ENCODE peak calls at places on chromosomes 11 and 22, in four cellular contexts. One of them, this sample, is unnamed.

GRCh38 chr22:29044657-29045176 is 16.9 kb downstream of the C22orf31 start:
- DNase-seq in nucleus accumbens: no peak
- DNase-seq in GM23248: peak
- DNase-seq in COR-L47: no peak
- DNase-seq in this sample: no peak

GRCh38 chr11:69055598-69056516 is 7.1 kb downstream of the TPCN2 start:
- DNase-seq in nucleus accumbens: no peak
- DNase-seq in GM23248: no peak
- DNase-seq in COR-L47: no peak
- DNase-seq in this sample: peak

GRCh38 chr22:46057762-46058420 is 80.9 kb upstream of the WNT7B start:
- DNase-seq in nucleus accumbens: no peak
- DNase-seq in GM23248: peak
- DNase-seq in COR-L47: no peak
- DNase-seq in this sample: no peak

GRCh38 chr11:35040221-35040942 is 98.6 kb upstream of the CD44 start:
- DNase-seq in nucleus accumbens: no peak
- DNase-seq in GM23248: peak
- DNase-seq in COR-L47: no peak
- DNase-seq in this sample: no peak

GRCh38 chr11:71246559-71246958 is 5.8 kb downstream of the SHANK2 start:
- DNase-seq in nucleus accumbens: no peak
- DNase-seq in COR-L47: peak
- DNase-seq in GM23248: no peak
- DNase-seq in this sample: no peak

GRCh38 chr11:100684101-100685065 is 2.7 kb upstream of the ARHGAP42 start:
- DNase-seq in COR-L47: no peak
- DNase-seq in GM23248: peak
- DNase-seq in nucleus accumbens: no peak
- DNase-seq in this sample: no peak

GRCh38 chr22:44683237-44683636 is 18.8 kb upstream of the PRR5 start:
- DNase-seq in GM23248: no peak
- DNase-seq in nucleus accumbens: no peak
- DNase-seq in COR-L47: no peak
- DNase-seq in this sample: no peak

GRCh38 chr11:19080579-19080993 is 20.1 kb upstream of the MRGPRX2 start:
- DNase-seq in nucleus accumbens: no peak
- DNase-seq in GM23248: peak
- DNase-seq in COR-L47: no peak
- DNase-seq in this sample: peak

GRCh38 chr11:32893947-32894827 is 1.6 kb downstream of the QSER1 start:
- DNase-seq in COR-L47: peak
- DNase-seq in nucleus accumbens: no peak
- DNase-seq in GM23248: peak
- DNase-seq in this sample: peak

GRCh38 chr22:35837328-35837727 is 119.7 kb downstream of the APOL5 start:
- DNase-seq in COR-L47: no peak
- DNase-seq in nucleus accumbens: no peak
- DNase-seq in GM23248: no peak
- DNase-seq in this sample: no peak

GRCh38 chr11:76557466-76557865 is 112.6 kb downstream of the EMSY start:
- DNase-seq in GM23248: no peak
- DNase-seq in nucleus accumbens: no peak
- DNase-seq in COR-L47: no peak
- DNase-seq in this sample: no peak

GRCh38 chr11:58216476-58216875 is 4.0 kb downstream of the OR1S1 start:
- DNase-seq in nucleus accumbens: no peak
- DNase-seq in GM23248: no peak
- DNase-seq in COR-L47: no peak
- DNase-seq in this sample: no peak

GRCh38 chr11:20362481-20362880 is 1.0 kb upstream of the HTATIP2 start:
- DNase-seq in COR-L47: no peak
- DNase-seq in nucleus accumbens: no peak
- DNase-seq in GM23248: no peak
- DNase-seq in this sample: no peak

GRCh38 chr22:32804036-32804435 is 2.5 kb downstream of the TIMP3 start:
- DNase-seq in nucleus accumbens: no peak
- DNase-seq in COR-L47: no peak
- DNase-seq in GM23248: peak
- DNase-seq in this sample: no peak

GRCh38 chr11:16098827-16099226 is 257.5 kb downstream of the SOX6 start:
- DNase-seq in nucleus accumbens: no peak
- DNase-seq in GM23248: no peak
- DNase-seq in COR-L47: no peak
- DNase-seq in this sample: no peak

GRCh38 chr11:123653405-123653996 is 923 bp downstream of the SCN3B start:
- DNase-seq in nucleus accumbens: no peak
- DNase-seq in GM23248: no peak
- DNase-seq in COR-L47: no peak
- DNase-seq in this sample: no peak

GRCh38 chr22:42646569-42647525 is 2.3 kb downstream of the CYB5R3 start:
- DNase-seq in nucleus accumbens: no peak
- DNase-seq in GM23248: peak
- DNase-seq in COR-L47: no peak
- DNase-seq in this sample: no peak

GRCh38 chr22:30968015-30968923 is at the start of gene MORC2:
- DNase-seq in GM23248: no peak
- DNase-seq in COR-L47: peak
- DNase-seq in nucleus accumbens: no peak
- DNase-seq in this sample: no peak

GRCh38 chr11:119934267-119934666 is 203.6 kb downstream of the TRIM29 start:
- DNase-seq in COR-L47: no peak
- DNase-seq in nucleus accumbens: no peak
- DNase-seq in GM23248: no peak
- DNase-seq in this sample: no peak

GRCh38 chr11:2387266-2387982 is 10.3 kb downstream of the CD81 start:
- DNase-seq in nucleus accumbens: no peak
- DNase-seq in COR-L47: peak
- DNase-seq in GM23248: peak
- DNase-seq in this sample: peak

GRCh38 chr11:20193307-20193706 is 33.0 kb upstream of the DBX1 start:
- DNase-seq in GM23248: no peak
- DNase-seq in COR-L47: no peak
- DNase-seq in nucleus accumbens: no peak
- DNase-seq in this sample: no peak

GRCh38 chr11:108593214-108593909 is at the start of gene EXPH5:
- DNase-seq in COR-L47: peak
- DNase-seq in GM23248: peak
- DNase-seq in nucleus accumbens: peak
- DNase-seq in this sample: peak

GRCh38 chr22:48574776-48575566 is 1252.7 kb downstream of the BRD1 start:
- DNase-seq in nucleus accumbens: no peak
- DNase-seq in COR-L47: peak
- DNase-seq in GM23248: peak
- DNase-seq in this sample: peak

GRCh38 chr11:14300661-14301304 is 58.2 kb downstream of the RRAS2 start:
- DNase-seq in nucleus accumbens: peak
- DNase-seq in COR-L47: peak
- DNase-seq in GM23248: peak
- DNase-seq in this sample: peak

GRCh38 chr11:73184953-73185671 is 33.0 kb upstream of the P2RY2 start:
- DNase-seq in nucleus accumbens: peak
- DNase-seq in GM23248: peak
- DNase-seq in COR-L47: peak
- DNase-seq in this sample: no peak

GRCh38 chr11:86579406-86579731 is 93.0 kb downstream of the ME3 start:
- DNase-seq in nucleus accumbens: no peak
- DNase-seq in COR-L47: no peak
- DNase-seq in GM23248: no peak
- DNase-seq in this sample: no peak

GRCh38 chr11:134443246-134443645 is 31.2 kb upstream of the B3GAT1 start:
- DNase-seq in nucleus accumbens: no peak
- DNase-seq in GM23248: no peak
- DNase-seq in COR-L47: no peak
- DNase-seq in this sample: no peak

GRCh38 chr11:17774232-17775034 is 39.9 kb downstream of the KCNC1 start:
- DNase-seq in GM23248: no peak
- DNase-seq in COR-L47: no peak
- DNase-seq in nucleus accumbens: no peak
- DNase-seq in this sample: no peak

GRCh38 chr22:27212617-27213177 is 555.3 kb downstream of the MIAT start:
- DNase-seq in GM23248: peak
- DNase-seq in nucleus accumbens: no peak
- DNase-seq in COR-L47: no peak
- DNase-seq in this sample: no peak

GRCh38 chr11:45105233-45105992 is 41.0 kb upstream of the PRDM11 start:
- DNase-seq in nucleus accumbens: peak
- DNase-seq in COR-L47: peak
- DNase-seq in GM23248: peak
- DNase-seq in this sample: peak

GRCh38 chr11:46260161-46260560 is 17.3 kb upstream of the CREB3L1 start:
- DNase-seq in nucleus accumbens: no peak
- DNase-seq in COR-L47: no peak
- DNase-seq in GM23248: no peak
- DNase-seq in this sample: no peak